ENCODE peak calls at places on chromosomes 11 and 22, in eight cellular contexts. I is coronary artery, L is fibroblast of pulmonary artery, P is astrocyte of the spinal cord, Z is Caco-2, N is kidney epithelial cell, B is cardiac muscle cell, E is MG63. V is an unnamed sample.

GRCh38 chr11:118109231-118109630 is 22.5 kb upstream of the SMIM35 start:
- DNase-seq in P (no peak), I (no peak), E (peak; percentile 80), L (peak; percentile 8), N (no peak), B (no peak), Z (no peak), V (no peak)

GRCh38 chr11:9138612-9139579 is 47.5 kb upstream of the SCUBE2 start:
- DNase-seq in I (no peak), P (peak; percentile 93), B (no peak), N (peak; percentile 86), L (peak; percentile 90), Z (no peak), E (peak; percentile 66), V (no peak)

GRCh38 chr22:38180841-38181452 is 683 bp downstream of the PLA2G6 start:
- DNase-seq in L (peak; percentile 33), I (no peak), E (no peak), P (no peak), N (no peak), Z (peak; percentile 53), B (no peak), V (peak; percentile 67)

GRCh38 chr11:36953986-36954385 is 355.9 kb upstream of the RAG2 start:
- DNase-seq in N (no peak), E (no peak), Z (no peak), L (peak; percentile 18), I (no peak), P (peak; percentile 1), B (no peak), V (no peak)

GRCh38 chr11:107834995-107835394 is 23.6 kb downstream of the SLC35F2 start:
- DNase-seq in P (no peak), N (no peak), E (no peak), I (peak; percentile 1), L (no peak), Z (no peak), B (no peak), V (no peak)

GRCh38 chr11:131787119-131787518 is 416.7 kb downstream of the NTM start:
- DNase-seq in I (no peak), E (no peak), Z (no peak), P (no peak), L (no peak), B (no peak), N (no peak), V (no peak)

GRCh38 chr11:119684361-119685072 is 44.5 kb downstream of the NECTIN1 start:
- DNase-seq in L (peak; percentile 57), N (peak; percentile 45), E (peak; percentile 90), B (no peak), Z (no peak), P (peak; percentile 62), I (no peak), V (no peak)

GRCh38 chr11:19988598-19988997 is 171.7 kb downstream of the DBX1 start:
- DNase-seq in P (peak; percentile 88), I (no peak), B (no peak), L (peak; percentile 91), N (no peak), Z (no peak), E (peak; percentile 83), V (no peak)

GRCh38 chr11:67373916-67374570 is 645 bp upstream of the CLCF1 start:
- DNase-seq in P (peak; percentile 96), B (peak; percentile 75), I (peak; percentile 94), N (peak; percentile 99), L (peak; percentile 95), Z (peak; percentile 95), E (peak; percentile 99), V (peak; percentile 76)

GRCh38 chr22:19855504-19856409 is 1.1 kb upstream of the GNB1L start:
- DNase-seq in Z (peak; percentile 47), P (peak; percentile 20), N (no peak), L (peak; percentile 76), B (no peak), I (peak; percentile 83), E (peak; percentile 68), V (peak; percentile 71)

GRCh38 chr22:29310065-29310862 is 3.8 kb downstream of the GAS2L1 start:
- DNase-seq in P (no peak), B (no peak), I (no peak), N (no peak), L (no peak), Z (peak; percentile 53), E (no peak), V (no peak)

GRCh38 chr22:50118557-50119168 is 28.9 kb downstream of the MOV10L1 start:
- DNase-seq in Z (peak; percentile 89), L (peak; percentile 100), B (peak; percentile 58), N (peak; percentile 48), E (no peak), I (no peak), P (peak; percentile 91), V (no peak)

GRCh38 chr11:68081691-68082090 is 39.5 kb downstream of the CHKA start:
- DNase-seq in B (no peak), Z (no peak), L (no peak), I (no peak), E (no peak), N (no peak), P (peak; percentile 45), V (no peak)

GRCh38 chr11:47184711-47185304 is 1.4 kb downstream of the PACSIN3 start:
- DNase-seq in Z (no peak), N (no peak), P (no peak), I (no peak), B (no peak), L (no peak), E (no peak), V (no peak)

GRCh38 chr11:47020793-47021624 is 84.4 kb downstream of the CSTPP1 start:
- DNase-seq in P (peak; percentile 11), L (peak; percentile 24), Z (no peak), E (no peak), B (no peak), N (no peak), I (no peak), V (no peak)

GRCh38 chr22:19700790-19701419 is 13.4 kb upstream of the SEPTIN5 start:
- DNase-seq in I (no peak), P (no peak), B (no peak), E (no peak), Z (no peak), N (no peak), L (no peak), V (no peak)

GRCh38 chr11:117876341-117877119 is at the start of gene FXYD6:
- DNase-seq in B (peak; percentile 92), I (peak; percentile 76), E (peak; percentile 29), P (peak; percentile 11), Z (peak; percentile 41), L (no peak), N (no peak), V (no peak)

GRCh38 chr11:73219396-73220285 is 1.6 kb downstream of the P2RY2 start:
- DNase-seq in L (no peak), I (no peak), B (no peak), E (no peak), Z (no peak), P (no peak), N (no peak), V (peak; percentile 43)
- H3K4me3 ChIP-seq in L (no peak overlapping the region), I (no peak overlapping the region), B (no peak overlapping the region), E (no peak overlapping the region), Z (no peak overlapping the region), P (no peak overlapping the region), N (no peak overlapping the region), V (no peak overlapping the region)

GRCh38 chr11:134050541-134051383 is 18.1 kb upstream of the JAM3 start:
- DNase-seq in B (peak; percentile 85), I (peak; percentile 79), E (peak; percentile 55), P (peak; percentile 47), Z (peak; percentile 69), N (no peak), L (peak; percentile 67), V (peak; percentile 52)
- H3K4me3 ChIP-seq in B (no peak overlapping the region), I (peak overlapping the region; percentile 57), E (no peak overlapping the region), P (peak overlapping the region; percentile 14), Z (peak overlapping the region; percentile 11), N (peak overlapping the region; percentile 7), L (peak overlapping the region; percentile 47), V (peak overlapping the region; percentile 59)

DNA sequence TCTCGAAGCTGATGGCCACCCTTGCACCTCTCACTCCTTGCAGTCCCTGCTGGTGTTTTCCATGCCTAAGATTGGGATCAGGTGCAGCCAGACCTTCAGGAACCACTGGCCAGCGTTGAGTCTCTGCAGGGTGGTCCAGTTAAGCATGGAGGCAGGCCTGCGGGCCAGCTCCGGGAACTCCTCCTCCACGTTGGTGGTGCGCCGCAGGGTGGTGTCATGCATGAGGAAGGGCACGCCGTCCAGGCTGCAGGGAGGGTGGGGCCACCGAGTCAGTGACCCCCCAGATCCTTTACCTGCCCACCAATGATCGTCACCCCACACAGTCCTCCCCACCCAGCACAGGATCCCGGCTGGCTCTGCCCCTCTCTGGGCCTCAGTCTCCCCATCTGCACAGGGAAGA is 10.0 kb upstream of the KLHL35 start:
- DNase-seq in E (no peak), B (no peak), Z (no peak), I (no peak), L (no peak), P (no peak), N (no peak), V (no peak)
- H3K4me3 ChIP-seq in E (no peak overlapping the region), B (no peak overlapping the region), Z (no peak overlapping the region), I (no peak overlapping the region), L (no peak overlapping the region), P (no peak overlapping the region), N (no peak overlapping the region), V (no peak overlapping the region)

GRCh38 chr11:115321602-115322289 is 182.5 kb downstream of the CADM1 start:
- DNase-seq in I (no peak), L (no peak), N (peak; percentile 43), Z (no peak), B (no peak), P (peak; percentile 16), E (no peak), V (no peak)

GRCh38 chr11:115325523-115325922 is 178.7 kb downstream of the CADM1 start:
- DNase-seq in N (no peak), E (no peak), P (no peak), L (no peak), B (no peak), Z (no peak), I (no peak), V (no peak)

GRCh38 chr11:115322553-115323203 is 181.5 kb downstream of the CADM1 start:
- DNase-seq in Z (no peak), B (no peak), L (no peak), P (no peak), E (no peak), N (no peak), I (no peak), V (no peak)

DNA sequence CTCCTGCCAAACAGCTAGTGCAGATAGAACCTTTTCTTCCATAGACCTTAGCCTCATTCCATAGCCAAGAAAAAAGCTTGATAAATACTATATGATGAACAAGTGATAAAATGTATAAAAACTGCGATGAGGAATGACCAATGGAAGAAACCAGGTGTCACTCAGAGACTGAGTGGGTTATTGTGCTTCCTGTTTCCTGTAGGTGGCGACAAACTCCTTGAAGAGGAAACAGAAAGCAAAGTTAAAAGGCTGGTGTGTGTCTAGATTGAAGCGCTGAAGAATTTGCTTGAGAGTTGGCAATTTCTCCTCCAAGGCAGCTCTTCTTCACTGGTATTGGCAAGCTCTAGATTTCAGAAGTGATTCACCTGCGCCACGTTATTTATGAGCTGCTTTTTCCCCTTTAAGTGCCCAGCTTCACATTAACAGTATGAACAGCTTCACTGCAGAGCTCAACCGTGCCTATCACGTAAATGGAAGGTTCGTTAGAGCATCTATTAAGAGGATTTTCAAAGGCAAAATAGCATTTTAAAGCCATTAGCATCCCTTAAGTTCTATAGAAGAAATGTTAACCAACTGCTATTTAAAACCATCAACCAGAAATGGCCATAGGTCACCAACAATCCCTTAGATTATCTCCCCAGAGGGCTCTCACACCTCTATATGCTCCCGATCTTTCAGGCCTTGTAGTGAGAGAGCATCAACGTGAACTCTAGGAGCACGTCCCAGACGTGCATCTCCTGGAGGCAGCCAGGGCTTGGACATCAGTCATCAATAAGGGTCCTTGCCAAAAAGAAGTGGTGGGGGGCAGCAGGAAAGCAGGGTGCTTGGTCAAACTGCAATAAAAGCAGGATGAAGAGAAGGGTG is 179.4 kb downstream of the CADM1 start:
- DNase-seq in Z (peak; percentile 59), E (no peak), I (no peak), N (peak; percentile 49), B (peak; percentile 74), L (peak; percentile 50), P (peak; percentile 71), V (no peak)
- H3K4me3 ChIP-seq in Z (no peak overlapping the region), E (no peak overlapping the region), I (peak overlapping the region; percentile 42), N (no peak overlapping the region), B (no peak overlapping the region), L (no peak overlapping the region), P (no peak overlapping the region), V (no peak overlapping the region)